ENCODE peak calls at places on chromosome 18, in four cellular contexts. E is pons, M is fibroblast of the aortic adventitia, J is HT1080. U is an unnamed sample.

GRCh38 chr18:58337688-58338087 is 291.2 kb downstream of the ALPK2 start:
- DNase-seq in J (no peak), E (peak), M (peak), U (no peak)

GRCh38 chr18:79753391-79753851 is 44.3 kb upstream of the KCNG2 start:
- DNase-seq in M (no peak), E (no peak), J (no peak), U (no peak)

GRCh38 chr18:55738483-55739114 is 150.6 kb upstream of the TCF4 start:
- DNase-seq in J (no peak), M (peak), E (no peak), U (no peak)

GRCh38 chr18:44341759-44342158 is 338.9 kb upstream of the SETBP1 start:
- DNase-seq in E (no peak), J (peak), M (no peak), U (no peak)

GRCh38 chr18:59056706-59057492 is 82.8 kb upstream of the SEC11C start:
- DNase-seq in M (peak), E (peak), J (peak), U (peak)

GRCh38 chr18:45415614-45416013 is 199.7 kb upstream of the SLC14A2 start:
- DNase-seq in M (no peak), E (no peak), J (no peak), U (no peak)

GRCh38 chr18:79923896-79924585 is 27.4 kb downstream of the SLC66A2 start:
- DNase-seq in J (no peak), M (no peak), E (no peak), U (peak)

GRCh38 chr18:79567481-79568147 is 112.0 kb upstream of the CTDP1 start:
- DNase-seq in E (no peak), J (peak), M (peak), U (no peak)

GRCh38 chr18:78378403-78378802 is 601.2 kb upstream of the SALL3 start:
- DNase-seq in J (no peak), E (no peak), M (no peak), U (no peak)

GRCh38 chr18:24600076-24600654 is 139.7 kb downstream of the HRH4 start:
- DNase-seq in E (peak), M (peak), J (peak), U (no peak)

GRCh38 chr18:67513285-67513684 is 3.2 kb downstream of the DSEL start:
- DNase-seq in E (no peak), M (peak), J (peak), U (no peak)

GRCh38 chr18:46260016-46260878 is 156.1 kb downstream of the HAUS1 start:
- DNase-seq in J (peak), E (no peak), M (peak), U (no peak)

GRCh38 chr18:9330419-9330818 is 4.2 kb upstream of the TWSG1 start:
- DNase-seq in M (no peak), J (no peak), E (no peak), U (no peak)

GRCh38 chr18:50218432-50219197 is 23.7 kb upstream of the MYO5B start:
- DNase-seq in J (peak), E (no peak), M (peak), U (peak)

GRCh38 chr18:36412778-36413177 is 115.3 kb downstream of the FHOD3 start:
- DNase-seq in E (no peak), J (peak), M (no peak), U (no peak)

GRCh38 chr18:25279133-25279532 is 72.8 kb downstream of the ZNF521 start:
- DNase-seq in E (no peak), M (peak), J (no peak), U (no peak)

GRCh38 chr18:54776282-54776977 is 51.8 kb upstream of the RAB27B start:
- DNase-seq in E (no peak), M (peak), J (peak), U (no peak)

GRCh38 chr18:57211776-57212175 is 64.9 kb downstream of the BOD1L2 start:
- DNase-seq in M (no peak), E (no peak), J (no peak), U (no peak)

GRCh38 chr18:3251249-3251962 is 3.8 kb downstream of the MYL12A start:
- DNase-seq in J (no peak), M (no peak), E (no peak), U (no peak)

GRCh38 chr18:59517446-59518171 is 158.5 kb upstream of the LMAN1 start:
- DNase-seq in J (no peak), M (peak), E (no peak), U (no peak)

GRCh38 chr18:36622610-36623009 is 206.2 kb downstream of the TPGS2 start:
- DNase-seq in M (no peak), E (no peak), J (no peak), U (no peak)

GRCh38 chr18:73366713-73367112 is 498.9 kb upstream of the NETO1 start:
- DNase-seq in E (no peak), M (no peak), J (no peak), U (no peak)

GRCh38 chr18:48939368-48940097 is 11.2 kb downstream of the SMAD7 start:
- DNase-seq in J (no peak), E (no peak), M (peak), U (no peak)

GRCh38 chr18:34809697-34810096 is 99.6 kb downstream of the DTNA start:
- DNase-seq in M (peak), E (peak), J (peak), U (no peak)

GRCh38 chr18:3726241-3726951 is 276.4 kb downstream of the TGIF1 start:
- DNase-seq in J (no peak), E (no peak), M (no peak), U (no peak)

GRCh38 chr18:49446481-49446880 is 14.0 kb downstream of the DYM start:
- DNase-seq in M (no peak), E (no peak), J (no peak), U (no peak)

GRCh38 chr18:79588636-79589481 is 90.7 kb upstream of the CTDP1 start:
- DNase-seq in E (peak), M (peak), J (peak), U (no peak)

GRCh38 chr18:28189400-28190239 is 12.7 kb upstream of the CDH2 start:
- DNase-seq in M (peak), J (peak), E (peak), U (no peak)

GRCh38 chr18:68714356-68714706 is 577 bp downstream of the TMX3 start:
- DNase-seq in M (no peak), E (peak), J (no peak), U (no peak)

GRCh38 chr18:52652451-52652850 is 312.5 kb downstream of the DCC start:
- DNase-seq in E (no peak), J (no peak), M (no peak), U (no peak)

GRCh38 chr18:44811586-44812125 is 131.0 kb downstream of the SETBP1 start:
- DNase-seq in M (no peak), E (no peak), J (no peak), U (no peak)

GRCh38 chr18:28212060-28212459 is 35.1 kb upstream of the CDH2 start:
- DNase-seq in M (no peak), J (no peak), E (no peak), U (no peak)

GRCh38 chr18:11972371-11973174 is 8.7 kb upstream of the IMPA2 start:
- DNase-seq in E (no peak), M (no peak), J (no peak), U (no peak)

GRCh38 chr18:66046025-66046602 is 295.3 kb downstream of the CDH7 start:
- DNase-seq in M (no peak), E (no peak), J (no peak), U (no peak)

GRCh38 chr18:45993441-45993840 is 26.3 kb upstream of the EPG5 start:
- DNase-seq in J (peak), M (peak), E (no peak), U (no peak)

GRCh38 chr18:24014986-24015896 is 687 bp downstream of the TTC39C start:
- DNase-seq in E (no peak), J (peak), M (peak), U (no peak)

GRCh38 chr18:79400091-79400590 is 4.4 kb downstream of the NFATC1 start:
- DNase-seq in E (no peak), J (no peak), M (peak), U (peak)

GRCh38 chr18:75139226-75139911 is 69.6 kb downstream of the PTGR3 start:
- DNase-seq in E (no peak), J (no peak), M (no peak), U (no peak)